ENCODE peak calls at places on chromosomes 11 and 22, in nine cellular contexts. One of them, this sample, is unnamed.

GRCh38 chr11:46680164-46680760 is 20.2 kb downstream of the ARHGAP1 start:
- DNase-seq in neuronal stem cell: no peak
- DNase-seq in heart left ventricle: no peak
- DNase-seq in AG09309: no peak
- DNase-seq in HCT116: no peak
- DNase-seq in fibroblast of mammary gland: no peak
- DNase-seq in mucosa of descending colon: no peak
- DNase-seq in mesenchymal stem cell: no peak
- DNase-seq in left ventricle myocardium inferior: peak; percentile 7
- DNase-seq in this sample: no peak

GRCh38 chr11:34180045-34180813 is 74.8 kb downstream of the NAT10 start:
- DNase-seq in neuronal stem cell: no peak
- DNase-seq in heart left ventricle: no peak
- DNase-seq in AG09309: no peak
- DNase-seq in HCT116: no peak
- DNase-seq in fibroblast of mammary gland: no peak
- DNase-seq in mucosa of descending colon: no peak
- DNase-seq in mesenchymal stem cell: no peak
- DNase-seq in left ventricle myocardium inferior: no peak
- DNase-seq in this sample: no peak

GRCh38 chr22:24027991-24028390 is 16.9 kb downstream of the CABIN1 start:
- DNase-seq in neuronal stem cell: no peak
- DNase-seq in heart left ventricle: no peak
- DNase-seq in AG09309: no peak
- DNase-seq in HCT116: no peak
- DNase-seq in fibroblast of mammary gland: no peak
- DNase-seq in mucosa of descending colon: no peak
- DNase-seq in mesenchymal stem cell: no peak
- DNase-seq in left ventricle myocardium inferior: no peak
- DNase-seq in this sample: no peak

GRCh38 chr11:33916736-33917135 is 24.9 kb upstream of the LMO2 start:
- DNase-seq in neuronal stem cell: no peak
- DNase-seq in heart left ventricle: no peak
- DNase-seq in AG09309: no peak
- DNase-seq in HCT116: no peak
- DNase-seq in fibroblast of mammary gland: no peak
- DNase-seq in mucosa of descending colon: no peak
- DNase-seq in mesenchymal stem cell: no peak
- DNase-seq in left ventricle myocardium inferior: no peak
- DNase-seq in this sample: no peak

GRCh38 chr22:41022470-41023298 is 69.7 kb upstream of the EP300 start:
- DNase-seq in neuronal stem cell: peak; percentile 69
- DNase-seq in heart left ventricle: peak; percentile 93
- DNase-seq in AG09309: peak; percentile 21
- DNase-seq in HCT116: peak; percentile 69
- DNase-seq in fibroblast of mammary gland: peak; percentile 78
- DNase-seq in mucosa of descending colon: peak; percentile 96
- DNase-seq in mesenchymal stem cell: peak; percentile 87
- DNase-seq in left ventricle myocardium inferior: peak; percentile 93
- DNase-seq in this sample: peak; percentile 97

GRCh38 chr11:35237860-35238715 is 99.1 kb downstream of the CD44 start:
- DNase-seq in neuronal stem cell: peak; percentile 69
- DNase-seq in heart left ventricle: peak; percentile 47
- DNase-seq in AG09309: no peak
- DNase-seq in HCT116: peak; percentile 80
- DNase-seq in fibroblast of mammary gland: peak; percentile 64
- DNase-seq in mucosa of descending colon: peak; percentile 70
- DNase-seq in mesenchymal stem cell: no peak
- DNase-seq in left ventricle myocardium inferior: no peak
- DNase-seq in this sample: peak; percentile 43

GRCh38 chr11:72965672-72966071 is 151.5 kb downstream of the ATG16L2 start:
- DNase-seq in neuronal stem cell: no peak
- DNase-seq in heart left ventricle: no peak
- DNase-seq in AG09309: no peak
- DNase-seq in HCT116: no peak
- DNase-seq in fibroblast of mammary gland: no peak
- DNase-seq in mucosa of descending colon: no peak
- DNase-seq in mesenchymal stem cell: peak; percentile 29
- DNase-seq in left ventricle myocardium inferior: no peak
- DNase-seq in this sample: no peak

GRCh38 chr11:28704801-28705200 is 596.6 kb downstream of the METTL15 start:
- DNase-seq in neuronal stem cell: no peak
- DNase-seq in heart left ventricle: no peak
- DNase-seq in AG09309: no peak
- DNase-seq in HCT116: no peak
- DNase-seq in fibroblast of mammary gland: no peak
- DNase-seq in mucosa of descending colon: no peak
- DNase-seq in mesenchymal stem cell: no peak
- DNase-seq in left ventricle myocardium inferior: no peak
- DNase-seq in this sample: no peak

GRCh38 chr11:8631395-8632110 is 37.5 kb upstream of the STK33 start:
- DNase-seq in neuronal stem cell: no peak
- DNase-seq in heart left ventricle: no peak
- DNase-seq in AG09309: peak; percentile 48
- DNase-seq in HCT116: no peak
- DNase-seq in fibroblast of mammary gland: peak; percentile 92
- DNase-seq in mucosa of descending colon: peak; percentile 27
- DNase-seq in mesenchymal stem cell: peak; percentile 81
- DNase-seq in left ventricle myocardium inferior: no peak
- DNase-seq in this sample: no peak

DNA sequence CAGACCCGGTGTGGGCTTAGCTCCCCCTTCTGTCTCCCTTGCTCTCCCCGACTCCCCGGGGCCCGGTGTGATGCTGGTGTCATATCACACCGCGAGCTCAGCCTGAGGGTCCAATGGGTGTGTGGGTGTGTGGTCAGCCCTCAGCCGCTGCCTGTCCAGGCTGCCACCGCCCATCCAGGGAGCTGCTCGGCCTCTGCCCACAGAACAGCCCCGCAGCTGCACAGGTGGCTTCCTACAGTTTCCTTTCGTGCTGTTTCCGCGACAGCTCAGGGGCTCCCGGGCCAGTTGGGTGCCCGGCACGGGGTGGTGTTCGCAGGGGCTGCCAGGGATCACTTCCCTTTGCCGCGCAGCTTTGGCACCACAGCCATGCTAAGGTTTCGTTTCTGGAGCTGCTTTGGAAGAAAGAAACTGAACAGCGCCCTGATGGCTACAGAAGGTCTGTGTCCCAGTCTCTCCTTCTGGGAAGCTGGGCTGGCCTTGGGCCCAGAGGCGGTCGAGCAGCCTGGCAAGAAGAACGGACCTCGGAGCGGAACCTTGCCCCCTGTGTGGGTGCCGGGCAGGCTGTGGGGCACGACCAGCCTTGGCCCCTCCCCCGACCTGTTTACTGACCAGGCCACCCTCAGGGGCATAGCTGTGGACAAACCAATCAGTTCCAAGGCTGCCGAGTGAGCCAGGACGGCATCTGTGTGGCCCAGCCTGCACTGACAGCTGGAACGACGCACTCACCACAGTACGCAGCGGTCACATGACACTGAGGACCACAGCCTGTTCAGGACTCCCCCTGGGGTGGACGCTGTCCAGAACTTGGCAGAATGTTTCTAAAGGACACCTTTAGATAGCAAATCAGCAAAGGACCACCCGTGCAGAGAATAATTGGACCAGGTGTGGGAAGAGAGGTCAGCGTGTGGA is 7.0 kb downstream of the PIM3 start:
- DNase-seq in neuronal stem cell: no peak
- DNase-seq in heart left ventricle: peak; percentile 37
- DNase-seq in AG09309: no peak
- DNase-seq in HCT116: no peak
- DNase-seq in fibroblast of mammary gland: no peak
- DNase-seq in mucosa of descending colon: peak; percentile 39
- DNase-seq in mesenchymal stem cell: peak; percentile 42
- DNase-seq in left ventricle myocardium inferior: peak; percentile 49
- DNase-seq in this sample: peak; percentile 63
- H3K4me3 ChIP-seq in neuronal stem cell: no peak overlapping the region
- H3K4me3 ChIP-seq in heart left ventricle: peak overlapping the region; percentile 20
- H3K4me3 ChIP-seq in AG09309: no peak overlapping the region
- H3K4me3 ChIP-seq in HCT116: no peak overlapping the region
- H3K4me3 ChIP-seq in fibroblast of mammary gland: no peak overlapping the region
- H3K4me3 ChIP-seq in mucosa of descending colon: no peak overlapping the region
- H3K4me3 ChIP-seq in mesenchymal stem cell: no peak overlapping the region
- H3K4me3 ChIP-seq in left ventricle myocardium inferior: peak overlapping the region; percentile 48
- H3K4me3 ChIP-seq in this sample: no peak overlapping the region

GRCh38 chr22:38755911-38756532 is at the start of gene SUN2:
- DNase-seq in neuronal stem cell: peak; percentile 75
- DNase-seq in heart left ventricle: peak; percentile 95
- DNase-seq in AG09309: no peak
- DNase-seq in HCT116: no peak
- DNase-seq in fibroblast of mammary gland: peak; percentile 74
- DNase-seq in mucosa of descending colon: peak; percentile 96
- DNase-seq in mesenchymal stem cell: peak; percentile 85
- DNase-seq in left ventricle myocardium inferior: peak; percentile 95
- DNase-seq in this sample: peak; percentile 99

GRCh38 chr22:38758276-38758945 is 2.6 kb upstream of the SUN2 start:
- DNase-seq in neuronal stem cell: no peak
- DNase-seq in heart left ventricle: no peak
- DNase-seq in AG09309: no peak
- DNase-seq in HCT116: no peak
- DNase-seq in fibroblast of mammary gland: no peak
- DNase-seq in mucosa of descending colon: peak; percentile 32
- DNase-seq in mesenchymal stem cell: no peak
- DNase-seq in left ventricle myocardium inferior: no peak
- DNase-seq in this sample: no peak

GRCh38 chr22:38755155-38755910 is 465 bp downstream of the SUN2 start:
- DNase-seq in neuronal stem cell: peak; percentile 69
- DNase-seq in heart left ventricle: peak; percentile 92
- DNase-seq in AG09309: no peak
- DNase-seq in HCT116: no peak
- DNase-seq in fibroblast of mammary gland: peak; percentile 73
- DNase-seq in mucosa of descending colon: peak; percentile 91
- DNase-seq in mesenchymal stem cell: peak; percentile 80
- DNase-seq in left ventricle myocardium inferior: peak; percentile 95
- DNase-seq in this sample: peak; percentile 93

GRCh38 chr22:38757464-38757757 is 1.6 kb upstream of the SUN2 start:
- DNase-seq in neuronal stem cell: no peak
- DNase-seq in heart left ventricle: no peak
- DNase-seq in AG09309: no peak
- DNase-seq in HCT116: no peak
- DNase-seq in fibroblast of mammary gland: no peak
- DNase-seq in mucosa of descending colon: no peak
- DNase-seq in mesenchymal stem cell: no peak
- DNase-seq in left ventricle myocardium inferior: no peak
- DNase-seq in this sample: no peak

GRCh38 chr22:38756631-38757463 is 1.0 kb upstream of the SUN2 start:
- DNase-seq in neuronal stem cell: no peak
- DNase-seq in heart left ventricle: no peak
- DNase-seq in AG09309: no peak
- DNase-seq in HCT116: no peak
- DNase-seq in fibroblast of mammary gland: no peak
- DNase-seq in mucosa of descending colon: peak; percentile 40
- DNase-seq in mesenchymal stem cell: no peak
- DNase-seq in left ventricle myocardium inferior: no peak
- DNase-seq in this sample: no peak
- H3K4me3 ChIP-seq in neuronal stem cell: no peak overlapping the region
- H3K4me3 ChIP-seq in heart left ventricle: peak overlapping the region; percentile 80
- H3K4me3 ChIP-seq in AG09309: no peak overlapping the region
- H3K4me3 ChIP-seq in HCT116: peak overlapping the region; percentile 79
- H3K4me3 ChIP-seq in fibroblast of mammary gland: peak overlapping the region; percentile 55
- H3K4me3 ChIP-seq in mucosa of descending colon: no peak overlapping the region
- H3K4me3 ChIP-seq in mesenchymal stem cell: no peak overlapping the region
- H3K4me3 ChIP-seq in left ventricle myocardium inferior: peak overlapping the region; percentile 79
- H3K4me3 ChIP-seq in this sample: peak overlapping the region; percentile 84

DNA sequence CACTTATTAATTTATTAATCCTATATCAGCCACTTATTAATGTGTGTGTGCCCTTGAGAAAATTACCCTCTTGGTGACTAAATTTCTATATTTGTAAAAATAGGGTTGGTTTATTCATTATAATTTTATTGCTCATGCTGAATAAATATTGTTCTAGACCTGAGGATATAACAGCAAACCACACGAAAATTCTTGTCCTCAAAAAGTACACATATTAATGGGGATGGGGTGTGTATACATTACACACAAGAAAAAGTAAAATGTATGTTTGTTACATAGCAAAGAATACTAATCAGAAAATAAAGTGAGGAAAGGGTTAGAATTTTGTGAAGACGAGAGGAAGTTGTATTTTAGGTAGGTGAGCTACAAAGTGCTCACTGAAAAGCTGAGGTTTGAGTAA is 1068.9 kb upstream of the RAG2 start:
- DNase-seq in neuronal stem cell: no peak
- DNase-seq in heart left ventricle: no peak
- DNase-seq in AG09309: no peak
- DNase-seq in HCT116: no peak
- DNase-seq in fibroblast of mammary gland: no peak
- DNase-seq in mucosa of descending colon: no peak
- DNase-seq in mesenchymal stem cell: no peak
- DNase-seq in left ventricle myocardium inferior: no peak
- DNase-seq in this sample: no peak
- H3K4me3 ChIP-seq in neuronal stem cell: no peak overlapping the region
- H3K4me3 ChIP-seq in heart left ventricle: no peak overlapping the region
- H3K4me3 ChIP-seq in AG09309: no peak overlapping the region
- H3K4me3 ChIP-seq in HCT116: no peak overlapping the region
- H3K4me3 ChIP-seq in fibroblast of mammary gland: no peak overlapping the region
- H3K4me3 ChIP-seq in mucosa of descending colon: no peak overlapping the region
- H3K4me3 ChIP-seq in mesenchymal stem cell: no peak overlapping the region
- H3K4me3 ChIP-seq in left ventricle myocardium inferior: no peak overlapping the region
- H3K4me3 ChIP-seq in this sample: no peak overlapping the region

GRCh38 chr22:39482768-39483167 is 19.3 kb upstream of the MIEF1 start:
- DNase-seq in neuronal stem cell: no peak
- DNase-seq in heart left ventricle: no peak
- DNase-seq in AG09309: no peak
- DNase-seq in HCT116: no peak
- DNase-seq in fibroblast of mammary gland: peak; percentile 64
- DNase-seq in mucosa of descending colon: no peak
- DNase-seq in mesenchymal stem cell: peak; percentile 27
- DNase-seq in left ventricle myocardium inferior: no peak
- DNase-seq in this sample: no peak

GRCh38 chr22:39479254-39479653 is 22.4 kb downstream of the MGAT3 start:
- DNase-seq in neuronal stem cell: no peak
- DNase-seq in heart left ventricle: no peak
- DNase-seq in AG09309: no peak
- DNase-seq in HCT116: no peak
- DNase-seq in fibroblast of mammary gland: no peak
- DNase-seq in mucosa of descending colon: no peak
- DNase-seq in mesenchymal stem cell: no peak
- DNase-seq in left ventricle myocardium inferior: no peak
- DNase-seq in this sample: peak; percentile 69

GRCh38 chr22:39481595-39481994 is 20.5 kb upstream of the MIEF1 start:
- DNase-seq in neuronal stem cell: no peak
- DNase-seq in heart left ventricle: no peak
- DNase-seq in AG09309: no peak
- DNase-seq in HCT116: no peak
- DNase-seq in fibroblast of mammary gland: no peak
- DNase-seq in mucosa of descending colon: no peak
- DNase-seq in mesenchymal stem cell: no peak
- DNase-seq in left ventricle myocardium inferior: no peak
- DNase-seq in this sample: no peak

GRCh38 chr22:39478461-39478860 is 21.6 kb downstream of the MGAT3 start:
- DNase-seq in neuronal stem cell: no peak
- DNase-seq in heart left ventricle: no peak
- DNase-seq in AG09309: no peak
- DNase-seq in HCT116: no peak
- DNase-seq in fibroblast of mammary gland: no peak
- DNase-seq in mucosa of descending colon: peak; percentile 74
- DNase-seq in mesenchymal stem cell: no peak
- DNase-seq in left ventricle myocardium inferior: no peak
- DNase-seq in this sample: peak; percentile 89

DNA sequence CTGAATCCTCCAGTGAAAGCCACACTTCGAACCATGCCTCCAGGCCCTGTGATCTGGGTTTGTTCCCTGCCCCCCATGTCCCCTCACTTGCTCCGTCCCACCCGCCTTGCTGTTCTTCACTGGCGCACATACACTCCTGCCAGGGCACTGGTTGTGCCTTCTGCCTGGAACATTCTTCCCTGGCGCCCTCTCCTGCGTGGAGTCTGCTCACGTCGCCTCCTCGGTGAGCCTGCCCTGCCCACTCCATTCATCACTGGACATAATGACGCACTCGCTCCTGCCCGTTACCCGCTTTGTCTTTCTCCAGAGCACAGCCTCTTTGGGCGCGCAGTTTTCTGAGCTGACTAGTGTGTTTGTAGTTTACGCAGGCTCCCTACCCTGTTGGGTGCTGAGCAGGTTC is 21.0 kb upstream of the MIEF1 start:
- DNase-seq in neuronal stem cell: no peak
- DNase-seq in heart left ventricle: no peak
- DNase-seq in AG09309: no peak
- DNase-seq in HCT116: no peak
- DNase-seq in fibroblast of mammary gland: no peak
- DNase-seq in mucosa of descending colon: no peak
- DNase-seq in mesenchymal stem cell: no peak
- DNase-seq in left ventricle myocardium inferior: no peak
- DNase-seq in this sample: no peak
- H3K4me3 ChIP-seq in neuronal stem cell: no peak overlapping the region
- H3K4me3 ChIP-seq in heart left ventricle: no peak overlapping the region
- H3K4me3 ChIP-seq in AG09309: no peak overlapping the region
- H3K4me3 ChIP-seq in HCT116: no peak overlapping the region
- H3K4me3 ChIP-seq in fibroblast of mammary gland: no peak overlapping the region
- H3K4me3 ChIP-seq in mucosa of descending colon: no peak overlapping the region
- H3K4me3 ChIP-seq in mesenchymal stem cell: no peak overlapping the region
- H3K4me3 ChIP-seq in left ventricle myocardium inferior: no peak overlapping the region
- H3K4me3 ChIP-seq in this sample: no peak overlapping the region

This sample was measured in H7.